ENCODE peak calls at places on chromosomes 4 and X, in seven cellular contexts. F is naive thymus-derived CD8-positive, alpha-beta T cell; U is fibroblast of the aortic adventitia; W is H4; S is posterior cingulate gyrus; O is AG08395; G is neural progenitor cell. K is an unnamed sample.

GRCh38 chr4:142248946-142249345 is 597.2 kb downstream of the INPP4B start:
- DNase-seq in U (peak; percentile 58), F (no peak), W (no peak), S (no peak), G (no peak), O (peak; percentile 60), K (no peak)

GRCh38 chrX:76407795-76408194 is 19.7 kb upstream of the MAGEE1 start:
- DNase-seq in F (no peak), W (no peak), S (no peak), G (no peak), U (no peak), O (no peak), K (no peak)

GRCh38 chr4:76279462-76279861 is 27.1 kb upstream of the STBD1 start:
- DNase-seq in S (no peak), W (no peak), O (no peak), F (peak; percentile 43), G (no peak), U (no peak), K (no peak)

GRCh38 chr4:124936427-124936826 is 223.9 kb upstream of the ANKRD50 start:
- DNase-seq in O (peak; percentile 48), S (no peak), F (no peak), U (peak; percentile 84), G (no peak), W (peak; percentile 78), K (peak; percentile 70)

GRCh38 chr4:70721747-70722146 is at the start of gene RUFY3:
- DNase-seq in U (peak; percentile 97), F (no peak), G (peak; percentile 48), O (peak; percentile 93), S (peak; percentile 62), W (peak; percentile 93), K (no peak)

GRCh38 chr4:112075129-112075753 is 70.0 kb upstream of the FAM241A start:
- DNase-seq in U (peak; percentile 79), F (peak; percentile 37), O (peak; percentile 68), W (peak; percentile 60), S (no peak), G (peak; percentile 68), K (peak; percentile 71)

GRCh38 chr4:108619372-108620100 is 840 bp upstream of the RPL34 start:
- DNase-seq in O (no peak), G (no peak), W (no peak), S (no peak), F (peak; percentile 41), U (no peak), K (no peak)

GRCh38 chrX:23883737-23884354 is 23.9 kb downstream of the APOO start:
- DNase-seq in U (peak; percentile 67), W (peak; percentile 72), F (no peak), S (no peak), O (peak; percentile 84), G (no peak), K (peak; percentile 48)

GRCh38 chrX:125475482-125475881 is 155.8 kb downstream of the TEX13C start:
- DNase-seq in O (no peak), G (no peak), W (no peak), U (no peak), S (no peak), F (no peak), K (no peak)

GRCh38 chr4:71184195-71184781 is 154.5 kb upstream of the SLC4A4 start:
- DNase-seq in W (peak; percentile 75), F (peak; percentile 39), U (peak; percentile 79), O (peak; percentile 59), S (peak; percentile 36), G (peak; percentile 70), K (peak; percentile 71)

GRCh38 chr4:147362868-147363440 is 117.9 kb upstream of the EDNRA start:
- DNase-seq in O (peak; percentile 31), G (no peak), W (no peak), S (no peak), U (peak; percentile 60), F (no peak), K (no peak)

GRCh38 chr4:185931375-185931774 is 119.4 kb upstream of the SORBS2 start:
- DNase-seq in G (no peak), W (no peak), O (no peak), F (no peak), S (no peak), U (no peak), K (no peak)

GRCh38 chr4:2733001-2733843 is 22.9 kb downstream of the TNIP2 start:
- DNase-seq in U (no peak), W (peak; percentile 3), F (no peak), G (no peak), O (no peak), S (no peak), K (no peak)

GRCh38 chr4:150297861-150298474 is 219.7 kb downstream of the DCLK2 start:
- DNase-seq in U (peak; percentile 85), S (no peak), O (peak; percentile 15), G (peak; percentile 74), F (peak; percentile 1), W (peak; percentile 39), K (peak; percentile 49)

GRCh38 chrX:155326610-155327009 is 7.8 kb downstream of the CLIC2 start:
- DNase-seq in F (no peak), W (no peak), U (no peak), O (no peak), G (no peak), S (no peak), K (no peak)

GRCh38 chr4:156638925-156639605 is 332.5 kb downstream of the PDGFC start:
- DNase-seq in G (no peak), W (no peak), F (no peak), O (peak; percentile 45), U (peak; percentile 84), S (no peak), K (peak; percentile 10)

GRCh38 chr4:119105605-119106004 is 30.0 kb upstream of the MYOZ2 start:
- DNase-seq in F (no peak), W (no peak), G (no peak), O (no peak), U (peak; percentile 17), S (no peak), K (no peak)